ENCODE peak calls at places on chromosomes 13 and 19, in six cellular contexts. M is hepatocyte, C is GM23248, L is MM.1S, R is neuronal stem cell, K is IMR-90. H is an unnamed sample.
A peak's percentile ranks its signal among the peaks of the same experiment; 100 is the strongest.

GRCh38 chr13:99033814-99034213 is 56.0 kb upstream of the DOCK9 start:
- DNase-seq in M (peak; percentile 47), C (peak; percentile 62), R (peak; percentile 5), L (no peak), K (peak; percentile 28), H (peak; percentile 65)

GRCh38 chr13:97977982-97978381 is 24.5 kb downstream of the IPO5 start:
- DNase-seq in R (no peak), K (no peak), L (no peak), M (no peak), C (peak; percentile 4), H (no peak)

GRCh38 chr13:75101348-75101747 is 380.6 kb downstream of the TBC1D4 start:
- DNase-seq in L (no peak), C (no peak), R (no peak), M (no peak), K (no peak), H (no peak)

GRCh38 chr13:80884031-80884785 is 543.3 kb upstream of the SPRY2 start:
- DNase-seq in L (no peak), C (no peak), K (no peak), M (no peak), R (no peak), H (no peak)

GRCh38 chr19:7965259-7965841 is 21.9 kb upstream of the TIMM44 start:
- DNase-seq in L (no peak), C (no peak), M (no peak), K (no peak), R (no peak), H (no peak)

GRCh38 chr19:48874309-48875135 is 2.3 kb downstream of the PPP1R15A start:
- DNase-seq in C (peak; percentile 82), M (no peak), K (peak; percentile 80), L (peak; percentile 36), R (no peak), H (no peak)

GRCh38 chr19:8363803-8364771 is at the start of gene ANGPTL4:
- DNase-seq in M (peak; percentile 75), R (peak; percentile 64), L (no peak), K (peak; percentile 55), C (peak; percentile 81), H (no peak)

GRCh38 chr13:73216381-73216831 is 157.6 kb downstream of the KLF5 start:
- DNase-seq in R (no peak), K (no peak), M (no peak), L (no peak), C (peak; percentile 77), H (no peak)

GRCh38 chr13:41960195-41960699 is 662 bp downstream of the VWA8 start:
- DNase-seq in M (peak; percentile 31), K (peak; percentile 29), C (peak; percentile 71), R (no peak), L (peak; percentile 11), H (peak; percentile 46)

GRCh38 chr19:55118401-55118991 is 1.1 kb upstream of the PPP1R12C start:
- DNase-seq in K (no peak), M (peak; percentile 55), L (no peak), C (peak; percentile 34), R (peak; percentile 75), H (no peak)
- H3K4me3 ChIP-seq in K (peak overlapping the region; percentile 69), M (peak overlapping the region; percentile 55), L (peak overlapping the region; percentile 81), C (peak overlapping the region; percentile 74), R (peak overlapping the region; percentile 83), H (peak overlapping the region; percentile 73)

GRCh38 chr19:46931197-46931596 is 70.4 kb downstream of the ARHGAP35 start:
- DNase-seq in L (no peak), C (no peak), R (no peak), K (no peak), M (no peak), H (no peak)

GRCh38 chr19:46927893-46928292 is 67.1 kb downstream of the ARHGAP35 start:
- DNase-seq in K (no peak), R (no peak), M (no peak), C (no peak), L (peak; percentile 19), H (no peak)

GRCh38 chr19:46926201-46927071 is 65.6 kb downstream of the ARHGAP35 start:
- DNase-seq in K (no peak), C (no peak), M (no peak), R (no peak), L (no peak), H (peak; percentile 60)

GRCh38 chr19:46927106-46927505 is 66.3 kb downstream of the ARHGAP35 start:
- DNase-seq in L (no peak), M (no peak), C (no peak), R (no peak), K (no peak), H (no peak)

DNA sequence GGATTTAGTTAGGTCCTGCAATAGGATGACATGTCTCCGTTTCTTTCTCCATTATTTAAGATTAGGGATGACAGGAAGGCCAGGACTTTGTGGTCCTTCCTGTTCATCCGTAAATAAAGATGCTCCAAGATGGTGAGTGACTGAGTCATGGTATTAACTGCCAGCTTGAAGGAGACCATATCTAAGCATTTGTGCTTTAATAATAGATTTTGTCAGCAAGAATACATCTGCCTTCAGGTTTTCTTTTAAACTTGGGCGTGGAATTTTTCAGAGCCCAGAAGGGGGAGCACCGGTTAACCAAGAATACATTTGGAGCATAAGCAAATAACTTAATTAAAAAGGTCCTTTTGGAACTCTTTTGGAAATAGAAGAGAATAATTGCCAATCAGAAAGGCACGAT is 68.2 kb downstream of the ARHGAP35 start:
- DNase-seq in K (peak; percentile 27), M (no peak), L (no peak), R (no peak), C (peak; percentile 45), H (no peak)
- H3K4me1 ChIP-seq in K (peaks cover 30% of the 10 kb centered on the region), M (peaks cover 42% of the 10 kb centered on the region), L (peaks cover 45% of the 10 kb centered on the region), R (peaks cover 27% of the 10 kb centered on the region), C (peaks cover 61% of the 10 kb centered on the region), H (peaks cover 43% of the 10 kb centered on the region)

GRCh38 chr13:36343766-36344165 is 2.4 kb downstream of the SPART start:
- DNase-seq in M (no peak), K (no peak), C (no peak), R (no peak), L (no peak), H (no peak)

GRCh38 chr13:36346222-36347083 is at the start of gene SPART:
- DNase-seq in M (peak; percentile 96), K (peak; percentile 88), C (peak; percentile 97), L (peak; percentile 79), R (peak; percentile 89), H (peak; percentile 81)

GRCh38 chr13:36344173-36344572 is 2.0 kb downstream of the SPART start:
- DNase-seq in K (peak; percentile 70), R (no peak), C (peak; percentile 65), L (no peak), M (peak; percentile 50), H (no peak)

GRCh38 chr13:36345438-36346221 is 564 bp downstream of the SPART start:
- DNase-seq in M (peak; percentile 84), C (peak; percentile 94), R (peak; percentile 58), K (peak; percentile 92), L (no peak), H (no peak)

DNA sequence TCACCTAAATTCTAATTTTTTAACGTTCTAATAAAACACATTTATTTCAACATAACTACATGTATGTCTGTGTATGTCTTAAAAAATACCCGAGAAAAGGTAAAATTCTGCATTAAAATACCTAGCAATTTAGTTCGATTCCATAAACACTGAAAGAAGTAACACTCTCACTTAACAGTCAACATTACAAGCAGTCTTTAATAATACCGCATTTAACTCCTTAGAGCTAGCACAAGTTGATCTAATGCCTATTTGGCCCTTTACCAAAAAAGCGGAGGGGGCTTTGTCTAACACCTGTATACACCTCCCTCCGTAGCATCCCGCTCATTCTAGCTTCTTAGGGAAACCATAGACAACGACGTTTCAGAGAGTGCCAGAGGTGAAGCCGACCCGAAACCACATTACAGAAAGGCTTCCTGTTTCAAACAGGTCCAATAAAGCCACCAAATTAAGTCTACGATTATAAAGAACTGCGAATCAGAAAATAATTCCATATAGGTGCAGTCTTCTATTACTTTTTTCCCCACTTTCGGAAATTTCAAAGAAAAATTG is 1.2 kb downstream of the SPART start:
- DNase-seq in L (no peak), K (no peak), R (no peak), M (peak; percentile 19), C (no peak), H (no peak)
- H2AFZ ChIP-seq in L (no peak overlapping the region), K (no peak overlapping the region), R (peak overlapping the region; percentile 98), M (peak overlapping the region; percentile 96), C (peak overlapping the region; percentile 70), H (no peak overlapping the region)

GRCh38 chr19:5953034-5953589 is 24.8 kb downstream of the RANBP3 start:
- DNase-seq in L (no peak), M (no peak), C (peak; percentile 32), R (no peak), K (peak; percentile 58), H (no peak)
- H3K4me3 ChIP-seq in L (no peak overlapping the region), M (no peak overlapping the region), C (peak overlapping the region; percentile 35), R (no peak overlapping the region), K (no peak overlapping the region), H (no peak overlapping the region)

DNA sequence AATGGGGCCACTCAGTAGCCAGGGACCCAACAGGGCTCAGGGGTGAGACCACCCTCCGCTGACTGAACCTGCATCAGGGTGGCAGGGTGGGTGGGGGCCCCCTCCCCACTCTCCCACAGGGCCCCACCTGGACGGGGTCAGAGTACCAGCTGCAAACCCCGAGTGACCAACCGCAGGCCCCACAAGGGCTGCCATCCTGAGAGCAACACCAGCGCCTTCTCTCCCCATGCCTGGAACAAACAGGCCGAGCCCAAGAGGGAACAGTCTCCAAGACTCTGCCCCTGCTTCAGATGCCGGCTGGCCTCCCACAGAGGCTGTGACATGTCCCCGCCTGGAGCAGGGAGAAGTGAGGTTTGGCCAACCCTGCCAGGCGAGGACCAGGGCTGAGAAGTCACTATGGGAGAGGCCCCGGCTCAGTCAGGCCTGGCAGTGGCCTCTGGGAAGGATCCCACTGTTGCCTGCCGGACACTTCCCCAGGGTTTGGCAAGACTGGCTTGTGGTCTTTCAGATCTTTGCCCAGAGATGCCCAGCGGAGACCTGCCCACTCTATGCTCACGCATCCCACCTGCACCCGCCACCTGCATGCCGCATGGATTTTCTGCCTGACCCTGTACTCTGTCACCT is 27.2 kb downstream of the MPND start:
- DNase-seq in M (no peak), K (no peak), R (no peak), C (no peak), L (no peak), H (no peak)
- H3K4me1 ChIP-seq in M (peaks cover 46% of the 10 kb centered on the region), K (peaks cover 44% of the 10 kb centered on the region), R (peaks cover 24% of the 10 kb centered on the region), C (peaks cover 69% of the 10 kb centered on the region), L (peaks cover 29% of the 10 kb centered on the region), H (peaks cover 65% of the 10 kb centered on the region)

GRCh38 chr19:610071-610800 is 20.6 kb downstream of the HCN2 start:
- DNase-seq in K (no peak), R (no peak), L (peak; percentile 54), M (no peak), C (no peak), H (no peak)
- H2AFZ ChIP-seq in K (peak overlapping the region; percentile 84), R (peak overlapping the region; percentile 80), L (peak overlapping the region; percentile 51), M (no peak overlapping the region), C (peak overlapping the region; percentile 39), H (peak overlapping the region; percentile 65)

DNA sequence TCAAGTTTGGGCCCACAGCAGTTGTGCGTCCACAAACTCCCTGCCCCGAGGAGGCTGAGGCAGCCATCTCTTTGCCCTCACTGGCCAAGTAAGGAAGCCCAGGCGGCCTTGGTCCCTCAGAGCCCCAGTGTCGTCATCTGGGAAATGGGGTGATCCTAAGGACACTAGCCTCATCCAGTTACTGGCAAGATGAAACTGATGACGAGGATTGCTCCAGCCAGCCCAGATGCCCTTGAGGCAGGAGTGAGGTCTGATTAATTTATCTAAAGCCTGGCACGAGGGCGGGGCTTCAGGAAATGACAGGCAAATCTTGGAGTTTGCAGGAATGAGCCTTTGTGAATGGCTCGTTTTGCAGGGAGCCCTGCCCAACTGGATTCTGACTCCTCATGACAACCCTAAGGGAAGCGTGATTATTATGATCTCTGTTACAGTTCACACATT is 5.6 kb downstream of the LIPE start:
- DNase-seq in K (no peak), C (peak; percentile 48), R (no peak), L (no peak), M (no peak), H (no peak)
- H3K4me3 ChIP-seq in K (no peak overlapping the region), C (no peak overlapping the region), R (no peak overlapping the region), L (peak overlapping the region; percentile 93), M (no peak overlapping the region), H (peak overlapping the region; percentile 78)

H was measured in Karpas-422.